ENCODE peak calls at places on chromosomes 1 and 21, in ten cellular contexts. Y is OCI-LY7, M is GM12865, T is right atrium auricular region, C is epithelial cell of esophagus, W is mammary epithelial cell, V is uterus, Z is IMR-90, G is AG04449, S is epithelial cell of proximal tubule. O is an unnamed sample.

GRCh38 chr1:19648689-19649088 is 4.6 kb downstream of the NBL1 start:
- DNase-seq in Y (no peak), M (no peak), T (no peak), C (peak; percentile 74), W (no peak), V (peak; percentile 58), Z (no peak), G (no peak), S (no peak), O (no peak)

GRCh38 chr1:206411321-206411720 is 59.0 kb upstream of the IKBKE start:
- DNase-seq in Y (no peak), M (no peak), T (no peak), C (no peak), W (no peak), V (no peak), Z (no peak), G (no peak), S (no peak), O (no peak)

GRCh38 chr21:26007911-26008579 is 162.5 kb downstream of the APP start:
- DNase-seq in Y (no peak), M (no peak), T (no peak), C (peak; percentile 46), W (no peak), V (no peak), Z (peak; percentile 24), G (no peak), S (no peak), O (no peak)

GRCh38 chr1:211210052-211210451 is 49.1 kb upstream of the RCOR3 start:
- DNase-seq in Y (no peak), M (no peak), T (no peak), C (no peak), W (peak; percentile 5), V (no peak), Z (no peak), G (no peak), S (no peak), O (no peak)

GRCh38 chr1:27102134-27102706 is 52.7 kb downstream of the SLC9A1 start:
- DNase-seq in Y (no peak), M (no peak), T (no peak), C (no peak), W (no peak), V (no peak), Z (no peak), G (no peak), S (no peak), O (no peak)

GRCh38 chr21:33350676-33351075 is 25.9 kb downstream of the IFNAR1 start:
- DNase-seq in Y (no peak), M (no peak), T (no peak), C (no peak), W (no peak), V (no peak), Z (no peak), G (no peak), S (no peak), O (no peak)

GRCh38 chr1:204128464-204128963 is 23.3 kb downstream of the ETNK2 start:
- DNase-seq in Y (peak; percentile 30), M (no peak), T (no peak), C (no peak), W (no peak), V (no peak), Z (no peak), G (no peak), S (no peak), O (no peak)

GRCh38 chr21:45248893-45249381 is 38.8 kb downstream of the POFUT2 start:
- DNase-seq in Y (no peak), M (no peak), T (peak; percentile 59), C (no peak), W (peak; percentile 10), V (no peak), Z (peak; percentile 15), G (no peak), S (no peak), O (no peak)

GRCh38 chr1:10337436-10337835 is 61.4 kb upstream of the PGD start:
- DNase-seq in Y (no peak), M (no peak), T (no peak), C (no peak), W (no peak), V (no peak), Z (no peak), G (no peak), S (no peak), O (no peak)

GRCh38 chr1:201845331-201846083 is 16.6 kb downstream of the IPO9 start:
- DNase-seq in Y (no peak), M (no peak), T (no peak), C (peak; percentile 13), W (no peak), V (no peak), Z (peak; percentile 79), G (no peak), S (no peak), O (no peak)

GRCh38 chr1:89611721-89612120 is 21.2 kb upstream of the LRRC8C start:
- DNase-seq in Y (no peak), M (peak; percentile 83), T (no peak), C (no peak), W (no peak), V (no peak), Z (no peak), G (no peak), S (no peak), O (no peak)

GRCh38 chr1:32265846-32266245 is 14.8 kb downstream of the LCK start:
- DNase-seq in Y (no peak), M (no peak), T (no peak), C (no peak), W (no peak), V (no peak), Z (no peak), G (no peak), S (no peak), O (no peak)

GRCh38 chr21:45537746-45538291 is 4.4 kb downstream of the SLC19A1 start:
- DNase-seq in Y (no peak), M (no peak), T (no peak), C (no peak), W (no peak), V (peak; percentile 6), Z (no peak), G (no peak), S (no peak), O (no peak)

GRCh38 chr1:213409971-213410370 is 358.9 kb downstream of the RPS6KC1 start:
- DNase-seq in Y (no peak), M (no peak), T (no peak), C (no peak), W (no peak), V (no peak), Z (no peak), G (no peak), S (peak; percentile 45), O (no peak)

GRCh38 chr1:242185728-242186127 is 186.8 kb upstream of the MAP1LC3C start:
- DNase-seq in Y (no peak), M (peak; percentile 66), T (no peak), C (no peak), W (no peak), V (no peak), Z (no peak), G (no peak), S (no peak), O (no peak)

GRCh38 chr1:187877220-187877619 is 1048.5 kb downstream of the PLA2G4A start:
- DNase-seq in Y (no peak), M (no peak), T (no peak), C (no peak), W (no peak), V (no peak), Z (no peak), G (no peak), S (no peak), O (no peak)

DNA sequence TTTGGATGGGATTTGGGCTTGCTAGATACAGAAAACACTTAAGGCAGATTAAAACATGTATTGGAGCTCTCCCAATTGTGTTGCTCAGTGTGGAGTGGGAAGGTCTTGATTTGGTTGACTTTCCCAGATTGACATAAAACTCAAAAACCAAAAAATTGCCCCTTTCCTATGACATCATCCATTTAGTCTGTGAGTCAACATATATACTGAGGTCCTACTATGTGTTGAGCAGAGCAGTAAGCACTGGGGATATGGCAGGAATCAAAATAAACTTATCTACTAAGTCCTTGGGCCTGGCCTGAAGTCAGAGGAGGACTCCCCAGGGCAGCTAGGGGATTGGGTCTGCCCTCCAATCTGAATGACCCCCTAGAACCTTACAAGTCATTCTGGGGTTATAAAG is 61.0 kb downstream of the CHIA start:
- DNase-seq in Y (no peak), M (no peak), T (no peak), C (no peak), W (no peak), V (no peak), Z (no peak), G (no peak), S (no peak), O (no peak)
- TF ChIP-seq CTCF in Y (no peak), M (no peak), T (no peak), C (no peak), W (no peak), V (no peak), Z (no peak), G (no peak), S (no peak), O (no peak)

DNA sequence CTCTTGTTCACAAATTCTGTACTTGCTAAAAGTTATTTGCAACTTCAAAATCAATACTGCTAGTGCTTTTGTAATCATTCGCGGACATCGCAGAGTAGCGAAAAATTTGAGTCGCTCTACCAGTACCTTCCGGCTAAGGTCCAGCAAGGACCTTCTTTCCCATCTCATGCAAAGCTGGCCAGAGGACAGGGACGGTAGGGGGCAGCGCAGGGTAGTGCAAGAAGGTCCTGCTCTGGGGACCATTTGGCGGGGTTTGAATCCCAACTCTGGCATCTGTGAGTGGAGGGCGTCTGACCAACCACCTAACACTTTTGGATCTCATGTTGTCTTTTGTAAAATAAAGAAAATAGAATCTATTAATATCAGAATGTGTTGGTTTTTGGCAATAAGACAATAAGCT is 258.3 kb downstream of the SPATA17 start:
- DNase-seq in Y (no peak), M (no peak), T (no peak), C (peak; percentile 4), W (no peak), V (no peak), Z (peak; percentile 2), G (no peak), S (no peak), O (peak; percentile 68)
- TF ChIP-seq CTCF in Y (no peak), M (no peak), T (peak; percentile 42), C (no peak), W (no peak), V (no peak), Z (peak; percentile 14), G (peak; percentile 10), S (peak; percentile 63), O (peak; percentile 59)

DNA sequence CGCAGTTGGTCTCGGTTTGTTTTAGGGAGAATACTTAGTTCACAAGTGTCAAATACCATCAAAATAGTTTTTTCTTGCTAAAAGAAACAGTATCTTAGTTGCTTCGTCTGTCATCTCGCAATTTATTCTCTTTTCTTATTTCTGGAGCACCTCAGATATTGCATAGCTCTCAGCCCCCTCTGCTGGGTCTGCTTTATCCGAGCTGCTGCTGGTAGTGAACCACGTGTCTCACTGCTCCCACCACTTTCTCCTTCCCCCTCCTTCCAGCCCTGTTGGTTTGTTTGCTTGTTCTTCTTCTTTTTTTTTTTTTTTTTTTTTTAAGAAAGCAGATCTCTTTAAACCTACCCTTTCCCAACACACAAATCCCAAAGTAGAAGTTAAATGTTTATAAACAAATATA is 170.8 kb downstream of the EDEM3 start:
- DNase-seq in Y (no peak), M (no peak), T (no peak), C (no peak), W (no peak), V (no peak), Z (no peak), G (no peak), S (no peak), O (no peak)
- TF ChIP-seq CTCF in Y (no peak), M (no peak), T (no peak), C (no peak), W (no peak), V (no peak), Z (no peak), G (no peak), S (no peak), O (no peak)

GRCh38 chr1:78553859-78554258 is 63.1 kb downstream of the PTGFR start:
- DNase-seq in Y (peak; percentile 5), M (peak; percentile 34), T (no peak), C (peak; percentile 24), W (no peak), V (no peak), Z (no peak), G (no peak), S (no peak), O (no peak)
- TF ChIP-seq CTCF in Y (peak; percentile 52), M (peak; percentile 9), T (no peak), C (no peak), W (peak; percentile 37), V (no peak), Z (no peak), G (no peak), S (peak; percentile 30), O (no peak)